ENCODE peak calls at places on chromosomes 6 and 20, in six cellular contexts. J, W, Z, Y, K and H are unnamed samples.

GRCh38 chr6:168126566-168127383 is 47.8 kb upstream of the FRMD1 start:
- DNase-seq in K (no peak), Z (no peak), J (no peak), Y (no peak), W (no peak), H (no peak)

GRCh38 chr6:14520536-14520935 is 403.0 kb downstream of the CD83 start:
- DNase-seq in Z (no peak), K (no peak), Y (no peak), W (no peak), J (no peak), H (no peak)

GRCh38 chr6:157488635-157489226 is 107.7 kb downstream of the ZDHHC14 start:
- DNase-seq in W (no peak), Z (no peak), Y (no peak), J (no peak), K (no peak), H (peak; percentile 34)

GRCh38 chr6:119186490-119186889 is 108.0 kb upstream of the FAM184A start:
- DNase-seq in K (no peak), Y (no peak), W (no peak), Z (no peak), J (no peak), H (no peak)

GRCh38 chr6:149334682-149335160 is 17.2 kb downstream of the TAB2 start:
- DNase-seq in W (peak; percentile 85), Y (no peak), K (peak; percentile 28), J (no peak), Z (no peak), H (no peak)

GRCh38 chr6:16783485-16783884 is 22.2 kb upstream of the ATXN1 start:
- DNase-seq in K (no peak), W (no peak), J (no peak), Y (no peak), Z (no peak), H (no peak)

GRCh38 chr20:25497586-25498279 is 87.6 kb downstream of the NINL start:
- DNase-seq in Y (no peak), W (no peak), Z (no peak), J (no peak), K (no peak), H (no peak)

GRCh38 chr6:43584892-43585570 is 9.0 kb downstream of the POLH start:
- DNase-seq in Y (no peak), W (peak; percentile 42), K (no peak), J (no peak), Z (no peak), H (no peak)

GRCh38 chr20:12914804-12915203 is 94.0 kb upstream of the SPTLC3 start:
- DNase-seq in Z (no peak), Y (no peak), W (no peak), K (no peak), J (no peak), H (no peak)

GRCh38 chr6:132161283-132161682 is 210.1 kb upstream of the CCN2 start:
- DNase-seq in W (peak; percentile 49), Y (no peak), J (no peak), Z (no peak), K (no peak), H (no peak)

GRCh38 chr6:166627875-166628849 is 1.1 kb upstream of the RPS6KA2 start:
- DNase-seq in Y (peak; percentile 79), Z (peak; percentile 87), K (peak; percentile 74), W (peak; percentile 48), J (peak; percentile 75), H (peak; percentile 79)

GRCh38 chr20:63041776-63042175 is 35.0 kb upstream of the BHLHE23 start:
- DNase-seq in J (no peak), W (no peak), Y (no peak), K (no peak), Z (no peak), H (no peak)

GRCh38 chr6:123803456-123803861 is 206 bp upstream of the NKAIN2 start:
- DNase-seq in Y (no peak), Z (no peak), W (no peak), K (no peak), J (no peak), H (no peak)

GRCh38 chr6:94099072-94099471 is 679.7 kb upstream of the EPHA7 start:
- DNase-seq in Y (no peak), Z (no peak), K (no peak), W (no peak), J (no peak), H (no peak)

GRCh38 chr6:150391890-150392289 is 23.1 kb downstream of the IYD start:
- DNase-seq in W (no peak), K (no peak), Y (no peak), J (no peak), Z (no peak), H (no peak)

GRCh38 chr6:81331526-81331925 is 421.0 kb downstream of the TENT5A start:
- DNase-seq in Y (no peak), W (peak; percentile 75), K (no peak), Z (no peak), J (no peak), H (no peak)

GRCh38 chr20:2509468-2509781 is 710 bp upstream of the ZNF343 start:
- DNase-seq in Y (no peak), Z (no peak), J (no peak), W (no peak), K (no peak), H (no peak)

GRCh38 chr6:107459283-107460073 is at the start of gene PDSS2:
- DNase-seq in K (peak; percentile 100), Y (peak; percentile 100), J (peak; percentile 99), W (peak; percentile 95), Z (peak; percentile 98), H (peak; percentile 99)

GRCh38 chr6:104711371-104711770 is 148.3 kb downstream of the HACE1 start:
- DNase-seq in K (no peak), Z (no peak), Y (no peak), W (peak; percentile 45), J (peak; percentile 31), H (no peak)

GRCh38 chr20:31851240-31851955 is 6.0 kb upstream of the FOXS1 start:
- DNase-seq in Y (no peak), J (no peak), Z (no peak), W (no peak), K (no peak), H (no peak)

GRCh38 chr6:47922391-47922790 is 140.6 kb downstream of the OPN5 start:
- DNase-seq in J (no peak), K (no peak), Y (no peak), Z (no peak), W (peak; percentile 6), H (no peak)

GRCh38 chr6:148760568-148761531 is 14.0 kb downstream of the UST start:
- DNase-seq in J (peak; percentile 41), K (peak; percentile 76), W (peak; percentile 92), Y (peak; percentile 49), Z (peak; percentile 29), H (no peak)

GRCh38 chr6:3226422-3227362 is 761 bp downstream of the TUBB2B start:
- DNase-seq in Y (peak; percentile 32), J (no peak), W (peak; percentile 57), K (peak; percentile 27), Z (no peak), H (peak; percentile 58)

GRCh38 chr6:169912266-169913095 is 161.1 kb downstream of the ERMARD start:
- DNase-seq in W (no peak), Y (no peak), J (no peak), Z (no peak), K (no peak), H (no peak)
- H3K27me3 ChIP-seq in W (no peaks in the 10 kb centered on the region), Y (no peaks in the 10 kb centered on the region), J (no peaks in the 10 kb centered on the region), Z (no peaks in the 10 kb centered on the region), K (no peaks in the 10 kb centered on the region), H (no peaks in the 10 kb centered on the region)

GRCh38 chr6:41714556-41715273 is 20.7 kb downstream of the TFEB start:
- DNase-seq in J (no peak), Y (no peak), Z (no peak), W (no peak), K (no peak), H (no peak)

GRCh38 chr6:41712651-41713103 is 22.7 kb downstream of the TFEB start:
- DNase-seq in K (peak; percentile 56), Z (peak; percentile 84), J (peak; percentile 72), Y (peak; percentile 82), W (no peak), H (no peak)

GRCh38 chr6:41713650-41714291 is 21.6 kb downstream of the TFEB start:
- DNase-seq in Y (no peak), Z (peak; percentile 67), K (peak; percentile 71), J (no peak), W (peak; percentile 27), H (no peak)

GRCh38 chr6:41711323-41712038 is 23.9 kb downstream of the TFEB start:
- DNase-seq in W (no peak), Z (no peak), K (no peak), Y (no peak), J (no peak), H (no peak)

DNA sequence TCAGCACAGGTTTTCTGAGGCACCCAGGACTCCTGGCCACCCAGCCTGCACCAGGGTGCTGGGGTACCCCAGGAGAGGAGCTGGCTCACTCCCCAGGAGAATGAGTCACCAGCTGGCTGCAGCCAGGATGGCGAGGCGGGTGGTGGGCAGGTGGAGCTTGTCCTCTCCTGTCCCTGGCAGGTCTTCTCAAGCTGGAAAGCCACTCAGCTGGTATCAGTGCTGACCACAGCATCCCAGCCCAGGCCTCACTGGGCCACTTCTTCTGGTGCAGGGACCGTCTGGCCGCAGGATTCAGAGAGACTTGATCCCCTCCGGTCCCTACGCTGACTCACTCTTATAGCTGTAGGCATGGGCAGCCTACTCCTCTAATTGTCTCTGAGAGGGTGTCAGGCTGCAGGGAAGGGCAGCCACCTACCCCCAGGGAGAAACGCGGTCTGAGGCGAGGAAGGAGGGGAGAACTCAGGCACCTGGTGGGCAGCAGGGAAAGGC is 22.2 kb downstream of the TFEB start:
- DNase-seq in W (peak; percentile 47), Y (peak; percentile 79), K (peak; percentile 54), J (peak; percentile 62), Z (peak; percentile 72), H (no peak)
- H3K27me3 ChIP-seq in W (no peaks in the 10 kb centered on the region), Y (no peaks in the 10 kb centered on the region), K (no peaks in the 10 kb centered on the region), J (no peaks in the 10 kb centered on the region), Z (no peaks in the 10 kb centered on the region), H (no peaks in the 10 kb centered on the region)

GRCh38 chr20:46129955-46130481 is 11.9 kb downstream of the CD40 start:
- DNase-seq in Z (no peak), K (no peak), W (no peak), Y (no peak), J (no peak), H (no peak)

GRCh38 chr20:46132705-46133120 is 14.6 kb downstream of the CD40 start:
- DNase-seq in Y (peak; percentile 82), W (peak; percentile 15), Z (peak; percentile 54), K (peak; percentile 71), J (peak; percentile 62), H (peak; percentile 82)

GRCh38 chr20:46131396-46131795 is 13.3 kb downstream of the CD40 start:
- DNase-seq in Z (no peak), K (no peak), W (peak; percentile 54), Y (no peak), J (no peak), H (no peak)

GRCh38 chr20:46128310-46129151 is 10.4 kb downstream of the CD40 start:
- DNase-seq in Z (no peak), J (no peak), Y (peak; percentile 55), W (no peak), K (no peak), H (peak; percentile 78)

DNA sequence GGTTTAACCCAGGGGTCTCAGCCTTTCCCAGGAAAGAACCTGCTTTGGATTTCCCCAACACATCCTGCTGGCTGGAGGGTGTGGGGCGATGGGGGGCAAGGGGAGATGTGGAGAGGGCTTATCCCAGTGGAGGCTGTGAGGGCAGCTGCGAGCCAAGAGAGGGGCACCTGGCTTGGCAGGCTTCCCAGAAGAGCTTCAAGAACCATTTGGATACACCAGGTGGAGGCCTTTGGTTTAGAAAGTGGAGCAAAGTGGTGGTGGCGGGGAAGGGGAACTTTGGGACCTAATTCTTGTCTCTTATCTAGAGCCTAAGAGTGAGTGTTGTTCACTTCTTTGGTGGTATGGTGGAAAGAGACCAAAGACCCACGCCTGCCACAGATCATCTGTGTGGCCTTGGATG is 12.4 kb downstream of the CD40 start:
- DNase-seq in W (no peak), Y (no peak), K (no peak), Z (no peak), J (no peak), H (no peak)
- H3K27me3 ChIP-seq in W (peaks cover 17% of the 10 kb centered on the region), Y (no peaks in the 10 kb centered on the region), K (no peaks in the 10 kb centered on the region), Z (no peaks in the 10 kb centered on the region), J (no peaks in the 10 kb centered on the region), H (peaks cover 32% of the 10 kb centered on the region)

GRCh38 chr6:28724395-28724794 is 198.7 kb downstream of the GPX5 start:
- DNase-seq in J (no peak), K (no peak), W (no peak), Z (no peak), Y (no peak), H (no peak)
- H3K27me3 ChIP-seq in J (no peaks in the 10 kb centered on the region), K (peaks cover 27% of the 10 kb centered on the region), W (peaks cover 2% of the 10 kb centered on the region), Z (no peaks in the 10 kb centered on the region), Y (no peaks in the 10 kb centered on the region), H (peaks cover 3% of the 10 kb centered on the region)